ENCODE peak calls at places on chromosome 21, in seven cellular contexts. D, N, A, X, W, Z and H are unnamed samples.

GRCh38 chr21:46594276-46594675 is 10.6 kb downstream of the S100B start:
- DNase-seq in A (no peak), N (no peak), Z (no peak), W (no peak), D (no peak), X (no peak), H (no peak)

GRCh38 chr21:41321211-41321907 is 4.8 kb downstream of the FAM3B start:
- DNase-seq in N (no peak), W (no peak), Z (no peak), D (no peak), X (no peak), A (no peak), H (no peak)

GRCh38 chr21:29367335-29367734 is 68.6 kb downstream of the BACH1 start:
- DNase-seq in D (no peak), X (no peak), A (no peak), W (no peak), Z (no peak), N (no peak), H (no peak)

GRCh38 chr21:38913120-38913975 is 107.6 kb downstream of the ETS2 start:
- DNase-seq in X (no peak), N (peak; percentile 40), W (peak; percentile 69), D (peak; percentile 89), Z (peak; percentile 45), A (no peak), H (peak; percentile 89)

GRCh38 chr21:42569732-42570301 is 56.2 kb downstream of the SLC37A1 start:
- DNase-seq in D (no peak), Z (no peak), A (no peak), X (no peak), N (no peak), W (no peak), H (peak; percentile 43)

GRCh38 chr21:39668369-39668768 is 55.6 kb downstream of the B3GALT5 start:
- DNase-seq in W (no peak), D (no peak), Z (no peak), A (no peak), N (no peak), X (no peak), H (no peak)

GRCh38 chr21:46515109-46515508 is 56.4 kb downstream of the DIP2A start:
- DNase-seq in W (no peak), Z (peak; percentile 10), N (no peak), D (no peak), A (no peak), X (peak; percentile 39), H (no peak)

GRCh38 chr21:45014747-45015468 is 59.5 kb upstream of the ADARB1 start:
- DNase-seq in D (peak; percentile 38), A (no peak), X (no peak), W (no peak), N (no peak), Z (no peak), H (no peak)

GRCh38 chr21:44301961-44302406 is 2.1 kb downstream of the PFKL start:
- DNase-seq in W (no peak), D (no peak), Z (no peak), N (no peak), A (no peak), X (no peak), H (no peak)

GRCh38 chr21:23968722-23969647 is 1638.3 kb downstream of the MRPL39 start:
- DNase-seq in D (peak; percentile 33), A (peak; percentile 26), Z (no peak), N (no peak), W (peak; percentile 54), X (peak; percentile 90), H (no peak)